ENCODE peak calls at places on chromosome 21, in eight cellular contexts. O, S, M, Y, L, F, C and W are unnamed samples.

GRCh38 chr21:46118305-46118870 is 20.5 kb downstream of the COL6A2 start:
- DNase-seq in O (peak; percentile 6), S (no peak), M (no peak), Y (no peak), L (no peak), F (no peak), C (no peak), W (no peak)

GRCh38 chr21:17461014-17461413 is 51.8 kb upstream of the CXADR start:
- DNase-seq in O (peak; percentile 64), S (peak; percentile 79), M (peak; percentile 84), Y (no peak), L (peak; percentile 57), F (peak; percentile 75), C (no peak), W (peak; percentile 74)

GRCh38 chr21:43306911-43307676 is 119.8 kb downstream of the SIK1 start:
- DNase-seq in O (peak; percentile 70), S (peak; percentile 92), M (peak; percentile 23), Y (no peak), L (peak; percentile 100), F (peak; percentile 41), C (no peak), W (no peak)

GRCh38 chr21:45818276-45818903 is 163.2 kb upstream of the COL6A1 start:
- DNase-seq in O (no peak), S (no peak), M (no peak), Y (no peak), L (peak; percentile 66), F (peak; percentile 40), C (peak; percentile 62), W (peak; percentile 68)

GRCh38 chr21:19490481-19490880 is 1086.9 kb upstream of the TMPRSS15 start:
- DNase-seq in O (no peak), S (no peak), M (no peak), Y (no peak), L (no peak), F (no peak), C (no peak), W (no peak)

GRCh38 chr21:19908386-19908785 is 1089.8 kb upstream of the NCAM2 start:
- DNase-seq in O (no peak), S (no peak), M (no peak), Y (no peak), L (no peak), F (no peak), C (no peak), W (no peak)

GRCh38 chr21:33302796-33303195 is 22.0 kb upstream of the IFNAR1 start:
- DNase-seq in O (no peak), S (no peak), M (no peak), Y (no peak), L (no peak), F (no peak), C (no peak), W (no peak)

GRCh38 chr21:36446296-36446695 is 33.6 kb downstream of the CLDN14 start:
- DNase-seq in O (no peak), S (no peak), M (peak; percentile 81), Y (no peak), L (no peak), F (no peak), C (no peak), W (no peak)

GRCh38 chr21:42324896-42325295 is 9.7 kb upstream of the TFF3 start:
- DNase-seq in O (no peak), S (no peak), M (no peak), Y (no peak), L (no peak), F (no peak), C (no peak), W (no peak)

GRCh38 chr21:16323586-16323985 is 593.8 kb downstream of the USP25 start:
- DNase-seq in O (no peak), S (no peak), M (no peak), Y (no peak), L (no peak), F (no peak), C (no peak), W (peak; percentile 3)

GRCh38 chr21:45618287-45618686 is 25.2 kb upstream of the PCBP3 start:
- DNase-seq in O (no peak), S (no peak), M (peak; percentile 53), Y (no peak), L (no peak), F (peak; percentile 30), C (no peak), W (peak; percentile 72)

GRCh38 chr21:32474179-32475059 is 61.9 kb downstream of the EVA1C start:
- DNase-seq in O (no peak), S (no peak), M (no peak), Y (no peak), L (no peak), F (no peak), C (no peak), W (no peak)

GRCh38 chr21:45209046-45209445 is 78.6 kb downstream of the POFUT2 start:
- DNase-seq in O (peak; percentile 71), S (peak; percentile 43), M (no peak), Y (no peak), L (peak; percentile 66), F (peak; percentile 61), C (no peak), W (peak; percentile 51)

GRCh38 chr21:37855568-37856391 is 60.5 kb downstream of the KCNJ6 start:
- DNase-seq in O (peak; percentile 64), S (no peak), M (peak; percentile 32), Y (no peak), L (peak; percentile 55), F (peak; percentile 68), C (no peak), W (peak; percentile 64)

GRCh38 chr21:34560021-34560420 is 48.0 kb upstream of the KCNE1 start:
- DNase-seq in O (no peak), S (no peak), M (no peak), Y (no peak), L (no peak), F (no peak), C (no peak), W (no peak)

GRCh38 chr21:41564871-41565281 is 56.9 kb upstream of the TMPRSS2 start:
- DNase-seq in O (peak; percentile 79), S (peak; percentile 53), M (peak; percentile 35), Y (no peak), L (peak; percentile 71), F (peak; percentile 76), C (no peak), W (peak; percentile 59)

GRCh38 chr21:38721983-38722382 is 83.7 kb upstream of the ETS2 start:
- DNase-seq in O (peak; percentile 17), S (peak; percentile 32), M (peak; percentile 8), Y (no peak), L (peak; percentile 18), F (peak; percentile 24), C (peak; percentile 22), W (no peak)

GRCh38 chr21:42473495-42474042 is 22.5 kb downstream of the RSPH1 start:
- DNase-seq in O (no peak), S (no peak), M (no peak), Y (no peak), L (no peak), F (no peak), C (no peak), W (no peak)

GRCh38 chr21:32087452-32087851 is 191.4 kb downstream of the MIS18A start:
- DNase-seq in O (no peak), S (peak; percentile 3), M (no peak), Y (no peak), L (no peak), F (no peak), C (no peak), W (no peak)

GRCh38 chr21:14707265-14708020 is 161.3 kb upstream of the SAMSN1 start:
- DNase-seq in O (no peak), S (no peak), M (no peak), Y (no peak), L (no peak), F (no peak), C (no peak), W (no peak)

GRCh38 chr21:42351626-42352432 is 1.0 kb upstream of the TFF2 start:
- DNase-seq in O (no peak), S (no peak), M (no peak), Y (no peak), L (no peak), F (no peak), C (no peak), W (no peak)